ENCODE peak calls at places on chromosomes 3 and 15, in seven cellular contexts. C is psoas muscle, N is heart right ventricle, Q is PC-9, V is hepatocyte, D is OCI-LY7, I is brain microvascular endothelial cell. A is an unnamed sample.
A peak's percentile ranks its signal among the peaks of the same experiment; 100 is the strongest.

GRCh38 chr3:185351371-185351770 is 11.6 kb upstream of the MAP3K13 start:
- DNase-seq in C (no peak), N (no peak), Q (no peak), V (no peak), D (no peak), I (no peak), A (no peak)

GRCh38 chr3:168051579-168052183 is 44.0 kb downstream of the GOLIM4 start:
- DNase-seq in C (no peak), N (no peak), Q (no peak), V (no peak), D (no peak), I (no peak), A (no peak)

GRCh38 chr3:23712656-23713559 is 92.8 kb upstream of the UBE2E1 start:
- DNase-seq in C (peak; percentile 80), N (peak; percentile 63), Q (peak; percentile 59), V (peak; percentile 52), D (no peak), I (peak; percentile 35), A (peak; percentile 39)

GRCh38 chr3:134860141-134860540 is 65.1 kb downstream of the EPHB1 start:
- DNase-seq in C (no peak), N (no peak), Q (no peak), V (no peak), D (no peak), I (no peak), A (no peak)

GRCh38 chr15:54840999-54841398 is 355.7 kb downstream of the RSL24D1 start:
- DNase-seq in C (no peak), N (no peak), Q (no peak), V (no peak), D (no peak), I (no peak), A (no peak)

GRCh38 chr15:83446904-83447708 is at the start of gene SH3GL3:
- DNase-seq in C (peak; percentile 84), N (peak; percentile 74), Q (peak; percentile 40), V (peak; percentile 90), D (no peak), I (peak; percentile 66), A (peak; percentile 85)

GRCh38 chr15:70339551-70340517 is 242.1 kb upstream of the TLE3 start:
- DNase-seq in C (no peak), N (no peak), Q (no peak), V (no peak), D (no peak), I (peak; percentile 45), A (no peak)

GRCh38 chr3:56855856-56856538 is 54.2 kb upstream of the ARHGEF3 start:
- DNase-seq in C (no peak), N (peak; percentile 15), Q (no peak), V (peak; percentile 19), D (peak; percentile 57), I (no peak), A (peak; percentile 10)

GRCh38 chr3:16548721-16549120 is 35.2 kb upstream of the RFTN1 start:
- DNase-seq in C (no peak), N (no peak), Q (no peak), V (no peak), D (no peak), I (peak; percentile 79), A (no peak)

GRCh38 chr15:67685008-67685599 is 140.2 kb upstream of the SKOR1 start:
- DNase-seq in C (no peak), N (no peak), Q (no peak), V (peak; percentile 44), D (peak; percentile 68), I (no peak), A (no peak)

GRCh38 chr3:138398791-138399575 is 35.4 kb upstream of the ESYT3 start:
- DNase-seq in C (peak; percentile 45), N (no peak), Q (no peak), V (no peak), D (no peak), I (no peak), A (no peak)

GRCh38 chr3:17033516-17034168 is 148.9 kb downstream of the PLCL2 start:
- DNase-seq in C (no peak), N (no peak), Q (no peak), V (no peak), D (no peak), I (no peak), A (no peak)

GRCh38 chr3:12461097-12461649 is 23.1 kb upstream of the TSEN2 start:
- DNase-seq in C (no peak), N (no peak), Q (peak; percentile 34), V (no peak), D (no peak), I (no peak), A (no peak)

GRCh38 chr3:12463686-12464085 is 20.6 kb upstream of the TSEN2 start:
- DNase-seq in C (no peak), N (no peak), Q (no peak), V (no peak), D (no peak), I (no peak), A (no peak)

GRCh38 chr3:12464181-12464580 is 20.1 kb upstream of the TSEN2 start:
- DNase-seq in C (no peak), N (no peak), Q (no peak), V (no peak), D (no peak), I (no peak), A (no peak)

GRCh38 chr3:12460132-12460531 is 24.1 kb upstream of the TSEN2 start:
- DNase-seq in C (no peak), N (no peak), Q (no peak), V (no peak), D (no peak), I (no peak), A (no peak)

DNA sequence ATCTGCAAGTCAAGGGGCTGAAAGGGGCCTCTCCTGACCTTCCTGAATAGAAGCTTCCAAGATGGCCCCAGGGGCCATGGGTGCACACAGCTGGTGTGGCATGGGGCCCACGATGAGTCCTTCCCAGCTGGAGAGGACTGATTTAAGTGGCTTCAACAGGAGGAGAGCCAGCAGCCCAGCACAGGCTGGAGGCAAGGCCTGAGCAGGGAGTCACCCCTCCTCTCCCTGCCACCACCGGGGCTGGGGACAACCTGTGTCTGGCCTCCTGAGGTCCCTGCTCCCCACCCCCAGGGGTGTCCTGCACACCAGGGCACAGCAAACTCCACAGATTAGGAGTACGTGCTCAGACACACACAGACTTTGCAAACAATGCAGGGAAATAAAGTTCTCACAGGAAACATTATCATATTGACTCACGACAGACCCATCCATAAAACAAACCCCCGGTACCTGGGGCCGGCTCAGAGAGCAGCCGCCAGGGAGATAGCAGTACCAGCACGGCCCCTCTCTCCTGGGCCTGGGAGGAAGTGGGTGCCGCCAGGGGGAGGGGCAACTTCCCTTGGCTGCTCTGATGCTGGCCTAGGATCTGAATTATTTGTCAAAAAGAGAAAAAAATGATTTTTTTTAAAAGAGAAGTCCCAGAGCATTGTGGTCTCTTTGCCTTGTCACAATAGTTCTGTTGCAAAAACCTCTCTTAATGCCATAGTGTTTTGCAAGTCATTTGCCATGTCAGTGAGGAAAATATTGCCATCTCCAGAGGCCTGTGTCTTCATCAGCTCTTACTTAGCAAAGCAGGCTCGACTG is 21.9 kb upstream of the TSEN2 start:
- DNase-seq in C (peak; percentile 81), N (no peak), Q (no peak), V (peak; percentile 55), D (no peak), I (no peak), A (no peak)
- H3K27ac ChIP-seq in C (peak overlapping the region; percentile 55), N (peak overlapping the region; percentile 37), Q (no peak overlapping the region), V (peak overlapping the region; percentile 86), D (no peak overlapping the region), I (no peak overlapping the region), A (no peak overlapping the region)

DNA sequence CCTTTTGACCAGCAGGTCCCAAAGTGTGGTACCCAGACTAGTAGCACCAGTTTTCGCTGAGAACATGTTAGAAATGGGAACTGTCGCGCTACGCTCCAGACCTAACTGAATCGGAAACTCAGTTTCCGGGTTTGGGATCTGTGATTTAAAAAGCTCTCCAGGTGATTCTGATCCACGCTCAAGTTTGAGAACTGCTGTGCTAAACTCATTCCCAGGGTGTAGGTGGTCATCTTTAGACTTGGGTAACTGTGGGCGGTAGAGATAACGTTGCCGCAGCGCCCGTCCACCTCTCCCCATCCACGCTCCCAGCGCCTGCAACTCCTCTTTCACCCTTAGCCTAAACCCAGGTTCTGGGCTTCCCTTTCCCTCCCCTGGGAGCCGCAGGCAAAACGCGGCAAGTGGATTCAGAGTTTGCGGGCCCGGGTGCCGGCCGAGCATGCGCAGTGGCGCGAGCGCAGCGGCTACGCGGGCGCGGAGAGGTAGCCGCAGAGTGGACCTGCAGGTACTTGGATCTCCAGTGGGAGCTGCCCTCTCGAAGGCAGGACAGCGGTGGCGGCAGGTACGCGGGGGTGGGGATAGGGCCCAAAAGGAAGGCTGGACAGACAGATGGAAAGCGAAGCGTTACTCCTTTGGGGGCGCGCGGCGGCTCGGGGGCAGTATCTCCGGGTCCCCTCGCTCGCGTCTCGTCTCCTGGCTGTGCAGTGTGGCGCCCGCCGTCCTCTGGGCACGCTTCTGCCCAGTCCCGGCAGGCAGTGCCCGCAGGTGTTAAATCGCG is at the start of gene PLS1:
- DNase-seq in C (peak; percentile 90), N (peak; percentile 75), Q (peak; percentile 99), V (peak; percentile 91), D (peak; percentile 89), I (peak; percentile 68), A (peak; percentile 88)
- TF ChIP-seq CTCF in C (no peak), N (peak; percentile 7), Q (no peak), V (no peak), D (no peak), I (no peak), A (no peak)

DNA sequence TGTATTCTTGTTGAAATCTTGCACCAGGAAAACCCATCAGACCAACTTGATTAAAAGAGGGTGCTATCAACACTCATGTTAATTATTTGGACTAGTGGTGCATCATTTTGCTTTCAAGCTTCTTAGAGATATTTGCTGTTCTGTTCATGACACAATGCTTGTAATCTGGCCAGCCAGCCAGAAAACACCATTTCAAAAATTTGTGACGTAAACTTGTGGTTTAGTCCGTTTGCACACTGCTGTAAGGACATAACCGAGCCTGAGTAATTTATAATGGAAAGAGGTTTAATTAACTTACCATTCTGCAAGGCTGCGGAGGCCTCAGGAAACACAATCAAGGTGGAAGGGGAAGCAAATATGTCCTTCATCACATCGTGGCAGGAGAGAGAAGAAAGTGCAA is 374.3 kb upstream of the TGFBR2 start:
- DNase-seq in C (no peak), N (peak; percentile 40), Q (no peak), V (no peak), D (no peak), I (no peak), A (no peak)
- H3K27ac ChIP-seq in C (peak overlapping the region; percentile 20), N (peak overlapping the region; percentile 69), Q (no peak overlapping the region), V (no peak overlapping the region), D (no peak overlapping the region), I (no peak overlapping the region), A (no peak overlapping the region)

GRCh38 chr3:152177757-152178156 is 91.0 kb upstream of the MBNL1 start:
- DNase-seq in C (no peak), N (no peak), Q (no peak), V (no peak), D (no peak), I (no peak), A (no peak)

GRCh38 chr3:152185287-152185686 is 83.4 kb upstream of the MBNL1 start:
- DNase-seq in C (no peak), N (no peak), Q (no peak), V (no peak), D (no peak), I (no peak), A (no peak)

GRCh38 chr3:152185941-152186630 is 82.6 kb upstream of the MBNL1 start:
- DNase-seq in C (no peak), N (no peak), Q (no peak), V (no peak), D (no peak), I (no peak), A (no peak)

DNA sequence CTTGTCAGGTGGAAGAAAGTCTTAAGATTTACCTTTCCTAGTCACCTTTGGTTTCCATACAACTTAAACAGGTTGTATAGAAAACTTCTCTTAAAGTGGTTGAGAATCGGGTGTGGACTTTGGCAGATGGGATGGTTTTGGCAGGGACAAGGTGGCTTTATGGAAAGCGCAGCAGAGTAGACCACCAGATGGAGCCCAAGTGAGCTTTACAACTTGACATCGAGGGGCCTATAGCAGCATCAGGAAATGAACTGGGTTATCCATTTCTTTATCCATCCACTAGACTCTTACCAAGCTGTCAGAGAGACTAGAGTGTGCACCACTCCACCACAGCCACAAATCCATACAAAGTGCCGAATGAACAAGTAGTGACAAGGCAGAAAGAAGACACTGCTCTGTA is 85.3 kb upstream of the MBNL1 start:
- DNase-seq in C (peak; percentile 48), N (peak; percentile 54), Q (no peak), V (peak; percentile 15), D (peak; percentile 79), I (peak; percentile 43), A (peak; percentile 31)
- TF ChIP-seq CTCF in C (peak; percentile 65), N (peak; percentile 72), Q (no peak), V (peak; percentile 29), D (peak; percentile 98), I (peak; percentile 83), A (no peak)

A was measured in thyroid gland.